ENCODE peak calls at places on chromosomes 16 and 17, in five cellular contexts. T is fibroblast of lung; C is stimulated activated CD4-positive, alpha-beta T cell treated with anti-CD3 and anti-CD28 coated beads, Interleukin-15, amount 100 ng/mL, for 1 hour; I is progenitor cell of endocrine pancreas; G is GM04504. R is an unnamed sample.
A peak's percentile ranks its signal among the peaks of the same experiment; 100 is the strongest.

GRCh38 chr16:78869492-78869891 is 731.0 kb downstream of the MAF start:
- DNase-seq in I (no peak), G (no peak), T (no peak), C (no peak), R (no peak)

GRCh38 chr16:12096828-12097522 is 120.4 kb downstream of the SNX29 start:
- DNase-seq in I (no peak), T (no peak), G (no peak), C (no peak), R (no peak)

GRCh38 chr16:1338119-1338730 is 4.8 kb downstream of the BAIAP3 start:
- DNase-seq in I (peak; percentile 62), C (no peak), G (no peak), T (no peak), R (no peak)

GRCh38 chr17:82605939-82606600 is 42.2 kb downstream of the WDR45B start:
- DNase-seq in G (no peak), I (no peak), C (no peak), T (no peak), R (no peak)

GRCh38 chr17:19016881-19017280 is 12.3 kb upstream of the FAM83G start:
- DNase-seq in G (no peak), T (no peak), C (no peak), I (no peak), R (no peak)

GRCh38 chr16:52676951-52677350 is 130.0 kb upstream of the TOX3 start:
- DNase-seq in C (no peak), T (no peak), G (no peak), I (no peak), R (peak; percentile 53)

GRCh38 chr16:58392215-58393137 is at the start of gene GINS3:
- DNase-seq in T (peak; percentile 96), C (peak; percentile 69), I (peak; percentile 61), G (peak; percentile 72), R (peak; percentile 94)

GRCh38 chr17:77433385-77434135 is 292.8 kb downstream of the SEC14L1 start:
- DNase-seq in C (no peak), I (no peak), T (peak; percentile 61), G (no peak), R (no peak)

GRCh38 chr16:58493756-58494431 is 6.0 kb upstream of the NDRG4 start:
- DNase-seq in I (no peak), G (no peak), T (no peak), C (no peak), R (no peak)

GRCh38 chr17:79952265-79952877 is 83.3 kb downstream of the TBC1D16 start:
- DNase-seq in I (no peak), T (no peak), G (no peak), C (no peak), R (no peak)

GRCh38 chr16:75239463-75240122 is 11.8 kb downstream of the BCAR1 start:
- DNase-seq in I (no peak), C (no peak), T (no peak), G (no peak), R (no peak)

GRCh38 chr17:27536781-27537180 is 80.5 kb downstream of the KSR1 start:
- DNase-seq in G (no peak), T (no peak), I (no peak), C (no peak), R (no peak)

GRCh38 chr16:50879873-50880695 is 138.2 kb downstream of the CYLD start:
- DNase-seq in I (peak; percentile 23), T (no peak), G (no peak), C (no peak), R (peak; percentile 88)

GRCh38 chr17:42484304-42484703 is 25.6 kb downstream of the ATP6V0A1 start:
- DNase-seq in G (no peak), C (no peak), T (no peak), I (no peak), R (no peak)

GRCh38 chr16:58026139-58026704 is 668 bp downstream of the MMP15 start:
- DNase-seq in C (no peak), I (peak; percentile 28), G (peak; percentile 15), T (peak; percentile 43), R (no peak)

GRCh38 chr16:88941933-88942909 is 34.8 kb downstream of the CBFA2T3 start:
- DNase-seq in C (peak; percentile 50), T (no peak), I (peak; percentile 71), G (no peak), R (no peak)

GRCh38 chr17:76432712-76433336 is 20.1 kb downstream of the UBE2O start:
- DNase-seq in G (no peak), C (no peak), I (no peak), T (no peak), R (no peak)

GRCh38 chr17:65039349-65039988 is 17.1 kb downstream of the GNA13 start:
- DNase-seq in C (no peak), I (no peak), T (no peak), G (no peak), R (no peak)

GRCh38 chr17:31512104-31512740 is 120.7 kb downstream of the RAB11FIP4 start:
- DNase-seq in I (no peak), G (no peak), T (no peak), C (no peak), R (no peak)

GRCh38 chr16:2820836-2821482 is 3.9 kb downstream of the PRSS21 start:
- DNase-seq in G (no peak), I (no peak), T (no peak), C (no peak), R (no peak)